ENCODE peak calls at places on chromosome 4, in nine cellular contexts. D, R, P, X, Z, G, B, H and S are unnamed samples.

GRCh38 chr4:153465922-153466636 is at the start of gene TMEM131L:
- DNase-seq in D (peak), R (no peak), P (peak), X (peak), Z (peak), G (peak), B (peak), H (peak), S (peak)

GRCh38 chr4:159235779-159236368 is 133.0 kb downstream of the RAPGEF2 start:
- DNase-seq in D (no peak), R (no peak), P (no peak), X (no peak), Z (no peak), G (peak), B (peak), H (no peak), S (peak)

GRCh38 chr4:37188100-37188499 is 56.4 kb upstream of the NWD2 start:
- DNase-seq in D (no peak), R (no peak), P (no peak), X (no peak), Z (no peak), G (no peak), B (no peak), H (peak), S (no peak)

GRCh38 chr4:99536148-99536728 is 25.4 kb downstream of the C4orf17 start:
- DNase-seq in D (peak), R (no peak), P (no peak), X (no peak), Z (no peak), G (no peak), B (no peak), H (no peak), S (no peak)

GRCh38 chr4:8607603-8608481 is 15.3 kb downstream of the CPZ start:
- DNase-seq in D (peak), R (no peak), P (no peak), X (peak), Z (no peak), G (no peak), B (no peak), H (no peak), S (no peak)

GRCh38 chr4:175758595-175758994 is 53.5 kb downstream of the GPM6A start:
- DNase-seq in D (no peak), R (no peak), P (no peak), X (no peak), Z (no peak), G (no peak), B (peak), H (no peak), S (no peak)

GRCh38 chr4:94395541-94395940 is 52.9 kb upstream of the HPGDS start:
- DNase-seq in D (no peak), R (no peak), P (no peak), X (no peak), Z (no peak), G (peak), B (no peak), H (no peak), S (no peak)

GRCh38 chr4:121597346-121597934 is 99.3 kb downstream of the ANXA5 start:
- DNase-seq in D (no peak), R (no peak), P (no peak), X (no peak), Z (no peak), G (peak), B (peak), H (no peak), S (no peak)

GRCh38 chr4:155179216-155179615 is 29.2 kb upstream of the NPY2R start:
- DNase-seq in D (no peak), R (no peak), P (no peak), X (peak), Z (no peak), G (peak), B (peak), H (no peak), S (no peak)

GRCh38 chr4:5373327-5373726 is 322.0 kb downstream of the STK32B start:
- DNase-seq in D (no peak), R (no peak), P (no peak), X (no peak), Z (no peak), G (no peak), B (no peak), H (no peak), S (no peak)

GRCh38 chr4:186949847-186950246 is 226.2 kb upstream of the FAT1 start:
- DNase-seq in D (no peak), R (no peak), P (no peak), X (no peak), Z (no peak), G (no peak), B (no peak), H (no peak), S (no peak)

GRCh38 chr4:186946140-186946539 is 222.5 kb upstream of the FAT1 start:
- DNase-seq in D (no peak), R (no peak), P (no peak), X (no peak), Z (no peak), G (no peak), B (no peak), H (peak), S (no peak)

GRCh38 chr4:186952709-186953108 is 229.1 kb upstream of the FAT1 start:
- DNase-seq in D (no peak), R (no peak), P (no peak), X (no peak), Z (no peak), G (no peak), B (no peak), H (no peak), S (no peak)

GRCh38 chr4:186946682-186947294 is 223.1 kb upstream of the FAT1 start:
- DNase-seq in D (no peak), R (no peak), P (no peak), X (peak), Z (no peak), G (peak), B (peak), H (peak), S (peak)

GRCh38 chr4:186948361-186949291 is 225.0 kb upstream of the FAT1 start:
- DNase-seq in D (peak), R (no peak), P (no peak), X (peak), Z (no peak), G (peak), B (peak), H (no peak), S (peak)
- H3K4me3 ChIP-seq in D (no peak), R (no peak), P (no peak), X (no peak), Z (no peak), G (no peak), B (no peak), H (no peak), S (peak)

GRCh38 chr4:145840162-145840768 is 98.4 kb downstream of the ZNF827 start:
- DNase-seq in D (no peak), R (peak), P (no peak), X (peak), Z (no peak), G (peak), B (peak), H (no peak), S (peak)

GRCh38 chr4:145843148-145843547 is 95.5 kb downstream of the ZNF827 start:
- DNase-seq in D (no peak), R (no peak), P (no peak), X (no peak), Z (no peak), G (peak), B (peak), H (no peak), S (peak)

GRCh38 chr4:145840801-145841200 is 97.8 kb downstream of the ZNF827 start:
- DNase-seq in D (no peak), R (no peak), P (no peak), X (no peak), Z (no peak), G (no peak), B (no peak), H (no peak), S (no peak)

GRCh38 chr4:145842224-145842887 is 96.3 kb downstream of the ZNF827 start:
- DNase-seq in D (no peak), R (no peak), P (no peak), X (no peak), Z (no peak), G (peak), B (peak), H (no peak), S (no peak)

DNA sequence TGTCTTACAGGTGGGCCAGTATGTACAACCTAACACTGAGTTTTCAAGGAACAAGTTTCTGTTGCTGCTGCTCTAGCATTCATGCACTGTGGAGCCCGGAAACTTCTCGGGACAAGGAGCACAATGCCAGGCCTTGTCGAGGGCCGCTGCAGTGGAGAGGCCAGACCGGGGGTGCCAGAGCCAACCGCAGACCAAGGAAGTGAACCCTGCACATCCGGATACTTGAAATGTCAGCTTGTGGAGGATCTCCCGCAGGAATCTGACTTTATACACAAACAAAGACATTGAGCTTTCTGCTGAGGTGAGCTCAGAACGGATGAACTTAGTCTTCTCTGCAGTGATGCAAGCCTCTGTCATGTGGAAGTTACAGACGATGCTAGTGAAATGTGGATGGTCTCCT is 99.5 kb downstream of the ZNF827 start:
- DNase-seq in D (no peak), R (no peak), P (no peak), X (no peak), Z (peak), G (no peak), B (peak), H (no peak), S (peak)
- TF ChIP-seq CTCF in D (no peak), R (no peak), P (no peak), X (no peak), Z (no peak), G (no peak), B (no peak), H (no peak), S (no peak)

GRCh38 chr4:24560770-24561415 is 23.5 kb downstream of the DHX15 start:
- DNase-seq in D (no peak), R (no peak), P (no peak), X (no peak), Z (no peak), G (no peak), B (peak), H (no peak), S (peak)
- H3K4me3 ChIP-seq in D (no peak), R (no peak), P (no peak), X (no peak), Z (no peak), G (no peak), B (no peak), H (no peak), S (no peak)

GRCh38 chr4:242121-242848 is 63.0 kb downstream of the ZNF732 start:
- DNase-seq in D (peak), R (peak), P (peak), X (peak), Z (peak), G (peak), B (peak), H (peak), S (peak)
- TF ChIP-seq CTCF in D (peak), R (peak), P (peak), X (peak), Z (peak), G (peak), B (peak), H (peak), S (peak)

GRCh38 chr4:60923075-60923474 is 277.1 kb upstream of the ADGRL3 start:
- DNase-seq in D (no peak), R (no peak), P (no peak), X (no peak), Z (no peak), G (no peak), B (no peak), H (no peak), S (no peak)
- H3K4me3 ChIP-seq in D (no peak), R (no peak), P (no peak), X (no peak), Z (no peak), G (no peak), B (no peak), H (no peak), S (no peak)

GRCh38 chr4:118676128-118676527 is 9.1 kb upstream of the METTL14 start:
- DNase-seq in D (no peak), R (no peak), P (no peak), X (no peak), Z (no peak), G (no peak), B (no peak), H (no peak), S (no peak)

GRCh38 chr4:118684873-118685811 is at the start of gene METTL14:
- DNase-seq in D (peak), R (peak), P (peak), X (peak), Z (peak), G (peak), B (peak), H (peak), S (peak)

GRCh38 chr4:118682928-118683327 is 2.3 kb upstream of the METTL14 start:
- DNase-seq in D (no peak), R (no peak), P (no peak), X (peak), Z (no peak), G (peak), B (peak), H (no peak), S (peak)

GRCh38 chr4:118683513-118683912 is 1.7 kb upstream of the METTL14 start:
- DNase-seq in D (no peak), R (no peak), P (no peak), X (peak), Z (no peak), G (no peak), B (no peak), H (no peak), S (no peak)

GRCh38 chr4:118680808-118681207 is 4.4 kb upstream of the METTL14 start:
- DNase-seq in D (no peak), R (no peak), P (no peak), X (no peak), Z (no peak), G (no peak), B (no peak), H (no peak), S (no peak)
- TF ChIP-seq CTCF in D (no peak), R (no peak), P (no peak), X (no peak), Z (no peak), G (no peak), B (no peak), H (no peak), S (no peak)

GRCh38 chr4:137524642-137525384 is 7.5 kb downstream of the PCDH18 start:
- DNase-seq in D (no peak), R (no peak), P (no peak), X (no peak), Z (no peak), G (peak), B (peak), H (no peak), S (no peak)
- H3K4me3 ChIP-seq in D (no peak), R (no peak), P (no peak), X (no peak), Z (no peak), G (no peak), B (no peak), H (no peak), S (peak)

GRCh38 chr4:151879705-151880104 is 118.9 kb upstream of the GATB start:
- DNase-seq in D (no peak), R (no peak), P (no peak), X (no peak), Z (no peak), G (no peak), B (no peak), H (no peak), S (no peak)
- TF ChIP-seq CTCF in D (no peak), R (no peak), P (no peak), X (no peak), Z (no peak), G (no peak), B (no peak), H (no peak), S (no peak)

DNA sequence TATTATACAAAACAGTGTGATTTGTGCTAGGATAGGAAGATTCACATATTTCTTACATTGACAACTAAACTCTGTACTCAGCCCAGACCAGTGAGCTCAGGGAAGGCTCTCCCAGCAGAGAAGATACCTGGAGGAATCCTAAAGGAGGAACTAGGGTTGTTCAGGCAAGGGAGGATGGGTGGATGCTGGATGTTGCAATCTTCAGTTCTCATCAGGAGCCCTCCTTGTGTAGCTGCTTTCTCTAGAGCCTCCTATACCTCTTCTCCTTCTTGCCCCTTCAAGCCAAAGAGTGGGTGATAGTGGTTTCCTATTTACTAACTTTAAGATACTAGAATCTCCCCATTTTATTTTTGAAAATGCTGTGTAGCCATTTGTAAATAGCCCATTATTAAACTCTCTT is 117.3 kb downstream of the NKX6-1 start:
- DNase-seq in D (no peak), R (no peak), P (no peak), X (no peak), Z (no peak), G (no peak), B (no peak), H (no peak), S (no peak)
- H3K4me3 ChIP-seq in D (no peak), R (no peak), P (no peak), X (no peak), Z (no peak), G (no peak), B (no peak), H (no peak), S (no peak)

GRCh38 chr4:78532046-78532445 is 19.5 kb upstream of the ANXA3 start:
- DNase-seq in D (no peak), R (no peak), P (no peak), X (no peak), Z (no peak), G (no peak), B (no peak), H (no peak), S (no peak)

GRCh38 chr4:78529569-78530209 is 21.9 kb upstream of the ANXA3 start:
- DNase-seq in D (no peak), R (no peak), P (no peak), X (no peak), Z (no peak), G (peak), B (no peak), H (no peak), S (peak)

GRCh38 chr4:78534286-78534955 is 17.1 kb upstream of the ANXA3 start:
- DNase-seq in D (no peak), R (no peak), P (no peak), X (no peak), Z (no peak), G (no peak), B (peak), H (no peak), S (no peak)

GRCh38 chr4:78528327-78528726 is 23.2 kb upstream of the ANXA3 start:
- DNase-seq in D (no peak), R (no peak), P (no peak), X (no peak), Z (no peak), G (no peak), B (no peak), H (no peak), S (peak)

GRCh38 chr4:78533854-78534253 is 17.7 kb upstream of the ANXA3 start:
- DNase-seq in D (no peak), R (no peak), P (no peak), X (no peak), Z (no peak), G (no peak), B (no peak), H (no peak), S (no peak)
- TF ChIP-seq CTCF in D (no peak), R (no peak), P (no peak), X (no peak), Z (no peak), G (no peak), B (no peak), H (no peak), S (no peak)